ENCODE peak calls at places on chromosomes 1 and 21, in six cellular contexts. W is activated CD8-positive, alpha-beta T cell treated with anti-CD3 and anti-CD28 coated beads, Interleukin-2, amount 10 ng/mL, durations not matched to agents 7 days and 5 days; V is NCI-H1105; P is MV-4-11; G is nephron progenitor cell; X is HTR-8/SVneo. L is an unnamed sample.
A peak's percentile ranks its signal among the peaks of the same experiment; 100 is the strongest.

GRCh38 chr1:203592156-203592555 is 34.5 kb upstream of the ATP2B4 start:
- DNase-seq in W (no peak), V (no peak), P (no peak), G (peak; percentile 74), X (no peak), L (no peak)

GRCh38 chr1:91735266-91735845 is 150.6 kb downstream of the TGFBR3 start:
- DNase-seq in W (no peak), V (no peak), P (no peak), G (no peak), X (no peak), L (no peak)

GRCh38 chr1:20590313-20590777 is 1.4 kb downstream of the CDA start:
- DNase-seq in W (no peak), V (no peak), P (peak; percentile 96), G (no peak), X (no peak), L (peak; percentile 96)

GRCh38 chr1:119920104-119920968 is 24.0 kb upstream of the ADAM30 start:
- DNase-seq in W (no peak), V (no peak), P (no peak), G (no peak), X (no peak), L (no peak)

GRCh38 chr1:230858236-230858820 is 10.0 kb downstream of the C1orf198 start:
- DNase-seq in W (no peak), V (no peak), P (no peak), G (no peak), X (no peak), L (no peak)

GRCh38 chr1:107171378-107171777 is 30.5 kb downstream of the NTNG1 start:
- DNase-seq in W (no peak), V (no peak), P (no peak), G (no peak), X (no peak), L (no peak)

GRCh38 chr1:3313579-3313955 is 140.9 kb upstream of the ARHGEF16 start:
- DNase-seq in W (no peak), V (no peak), P (peak; percentile 12), G (peak; percentile 58), X (no peak), L (no peak)

GRCh38 chr1:30034627-30035521 is 688.5 kb downstream of the MATN1 start:
- DNase-seq in W (peak; percentile 14), V (peak; percentile 68), P (no peak), G (no peak), X (peak; percentile 24), L (no peak)

GRCh38 chr1:87134625-87135024 is 194.1 kb upstream of the LMO4 start:
- DNase-seq in W (no peak), V (no peak), P (no peak), G (no peak), X (no peak), L (no peak)

GRCh38 chr21:16285646-16286223 is 556.0 kb downstream of the USP25 start:
- DNase-seq in W (no peak), V (no peak), P (no peak), G (no peak), X (no peak), L (no peak)

GRCh38 chr1:109805486-109806180 is 41.9 kb upstream of the EPS8L3 start:
- DNase-seq in W (no peak), V (no peak), P (no peak), G (no peak), X (no peak), L (no peak)

GRCh38 chr1:24118410-24119242 is 6.7 kb upstream of the MYOM3 start:
- DNase-seq in W (no peak), V (no peak), P (no peak), G (no peak), X (no peak), L (no peak)

GRCh38 chr1:78015148-78015547 is 10.4 kb downstream of the DNAJB4 start:
- DNase-seq in W (no peak), V (no peak), P (no peak), G (no peak), X (no peak), L (no peak)

GRCh38 chr1:1090424-1091343 is 16.6 kb upstream of the RNF223 start:
- DNase-seq in W (no peak), V (no peak), P (no peak), G (no peak), X (no peak), L (no peak)

GRCh38 chr1:210358511-210359148 is 29.9 kb downstream of the HHAT start:
- DNase-seq in W (no peak), V (no peak), P (no peak), G (no peak), X (no peak), L (no peak)

GRCh38 chr1:109621402-109622101 is 1.9 kb downstream of the AMPD2 start:
- DNase-seq in W (peak; percentile 22), V (no peak), P (no peak), G (no peak), X (no peak), L (no peak)

GRCh38 chr1:231702321-231702720 is 75.7 kb downstream of the DISC1 start:
- DNase-seq in W (no peak), V (no peak), P (no peak), G (no peak), X (no peak), L (no peak)

GRCh38 chr1:230495891-230496385 is 69.8 kb upstream of the PGBD5 start:
- DNase-seq in W (no peak), V (no peak), P (no peak), G (no peak), X (no peak), L (no peak)

GRCh38 chr1:27004471-27005165 is 8.0 kb downstream of the TENT5B start:
- DNase-seq in W (no peak), V (no peak), P (no peak), G (peak; percentile 69), X (no peak), L (peak; percentile 86)

L was measured in NB4.